ENCODE peak calls at places on chromosomes 7 and 10, in six cellular contexts. M is astrocyte of the hippocampus; N is T-helper 9 cell; H is activated CD8-positive, alpha-beta memory T cell treated with anti-CD3 and anti-CD28 coated beads for 48 hours; J is HFFc6; V is cerebellum. X is an unnamed sample.

GRCh38 chr10:76012928-76013327 is 581.5 kb downstream of the LRMDA start:
- DNase-seq in M (no peak), N (no peak), H (no peak), J (no peak), V (no peak), X (no peak)

GRCh38 chr10:98374176-98374969 is 40.6 kb downstream of the PYROXD2 start:
- DNase-seq in M (peak), N (no peak), H (no peak), J (peak), V (no peak), X (peak)

GRCh38 chr10:91391915-91392314 is 18.2 kb upstream of the HECTD2 start:
- DNase-seq in M (no peak), N (no peak), H (no peak), J (no peak), V (no peak), X (no peak)

GRCh38 chr7:122182081-122182480 is 38.0 kb upstream of the AASS start:
- DNase-seq in M (no peak), N (no peak), H (no peak), J (no peak), V (no peak), X (no peak)

GRCh38 chr10:15719062-15719898 is 442 bp downstream of the ITGA8 start:
- DNase-seq in M (peak), N (no peak), H (no peak), J (no peak), V (peak), X (no peak)

GRCh38 chr10:113062977-113063967 is 113.2 kb downstream of the TCF7L2 start:
- DNase-seq in M (peak), N (no peak), H (no peak), J (no peak), V (no peak), X (no peak)

GRCh38 chr7:26646666-26647065 is 217.7 kb downstream of the SKAP2 start:
- DNase-seq in M (peak), N (no peak), H (no peak), J (no peak), V (no peak), X (no peak)

GRCh38 chr10:71667374-71667750 is 52.2 kb downstream of the C10orf105 start:
- DNase-seq in M (no peak), N (no peak), H (no peak), J (no peak), V (no peak), X (no peak)

GRCh38 chr7:14596421-14596820 is 306.1 kb downstream of the DGKB start:
- DNase-seq in M (peak), N (no peak), H (no peak), J (peak), V (no peak), X (no peak)

GRCh38 chr7:133789951-133790350 is 337.2 kb upstream of the LRGUK start:
- DNase-seq in M (peak), N (no peak), H (no peak), J (no peak), V (no peak), X (peak)

GRCh38 chr10:90740265-90740664 is 117.6 kb downstream of the HTR7 start:
- DNase-seq in M (no peak), N (no peak), H (no peak), J (no peak), V (no peak), X (no peak)

GRCh38 chr7:30321089-30321991 is 36.9 kb downstream of the ZNRF2 start:
- DNase-seq in M (peak), N (no peak), H (no peak), J (no peak), V (no peak), X (no peak)